ENCODE peak calls at places on chromosomes 13 and 19, in six cellular contexts. M is sigmoid colon; E is neuronal stem cell; S is ascending aorta; G is CD8-positive, alpha-beta memory T cell; C is tibial nerve. Q is an unnamed sample.

GRCh38 chr19:38655148-38655824 is 7.8 kb downstream of the ACTN4 start:
- DNase-seq in M (no peak), E (no peak), S (no peak), G (no peak), C (no peak), Q (no peak)

GRCh38 chr19:3683866-3684816 is 16.1 kb downstream of the PIP5K1C start:
- DNase-seq in M (no peak), E (no peak), S (no peak), G (no peak), C (no peak), Q (no peak)

GRCh38 chr13:19573072-19573716 is 11.9 kb upstream of the TPTE2 start:
- DNase-seq in M (no peak), E (no peak), S (no peak), G (no peak), C (no peak), Q (no peak)

GRCh38 chr19:16111909-16112752 is 442 bp downstream of the RAB8A start:
- DNase-seq in M (peak; percentile 73), E (no peak), S (no peak), G (no peak), C (no peak), Q (no peak)

GRCh38 chr19:33278403-33279269 is 23.7 kb downstream of the CEBPA start:
- DNase-seq in M (no peak), E (no peak), S (no peak), G (no peak), C (no peak), Q (no peak)

GRCh38 chr19:49845433-49845832 is 5.5 kb upstream of the PTOV1 start:
- DNase-seq in M (no peak), E (no peak), S (no peak), G (no peak), C (no peak), Q (no peak)

GRCh38 chr19:33438016-33438671 is 64.6 kb downstream of the CEBPG start:
- DNase-seq in M (peak; percentile 66), E (no peak), S (no peak), G (peak; percentile 26), C (no peak), Q (no peak)

GRCh38 chr19:6226444-6227155 is 53.2 kb downstream of the MLLT1 start:
- DNase-seq in M (no peak), E (no peak), S (no peak), G (peak; percentile 31), C (no peak), Q (no peak)

GRCh38 chr19:56137405-56137804 is 3.7 kb upstream of the ZNF444 start:
- DNase-seq in M (no peak), E (no peak), S (no peak), G (no peak), C (no peak), Q (peak; percentile 93)

GRCh38 chr13:41700790-41701310 is 243.5 kb downstream of the RGCC start:
- DNase-seq in M (no peak), E (no peak), S (no peak), G (no peak), C (no peak), Q (no peak)

GRCh38 chr19:48613024-48613851 is 1.6 kb downstream of the FAM83E start:
- DNase-seq in M (no peak), E (no peak), S (no peak), G (no peak), C (no peak), Q (peak; percentile 87)

GRCh38 chr13:102658678-102659077 is 36.2 kb downstream of the METTL21C start:
- DNase-seq in M (no peak), E (no peak), S (no peak), G (no peak), C (no peak), Q (no peak)

GRCh38 chr19:43735957-43736356 is 18.8 kb downstream of the SMG9 start:
- DNase-seq in M (no peak), E (no peak), S (no peak), G (no peak), C (no peak), Q (no peak)

GRCh38 chr13:84641491-84641890 is 759.2 kb upstream of the SLITRK1 start:
- DNase-seq in M (no peak), E (no peak), S (no peak), G (no peak), C (no peak), Q (no peak)

GRCh38 chr13:88014527-88014926 is 343.4 kb downstream of the SLITRK5 start:
- DNase-seq in M (no peak), E (no peak), S (no peak), G (no peak), C (no peak), Q (no peak)

GRCh38 chr13:109093988-109094387 is 464.6 kb downstream of the MYO16 start:
- DNase-seq in M (no peak), E (no peak), S (no peak), G (no peak), C (no peak), Q (no peak)

GRCh38 chr19:4896372-4896771 is 6.3 kb downstream of the ARRDC5 start:
- DNase-seq in M (no peak), E (no peak), S (no peak), G (no peak), C (no peak), Q (peak; percentile 46)

GRCh38 chr13:103356226-103356864 is 290.1 kb upstream of the SLC10A2 start:
- DNase-seq in M (no peak), E (no peak), S (no peak), G (no peak), C (no peak), Q (no peak)

GRCh38 chr13:105848494-105848893 is 687.0 kb downstream of the EFNB2 start:
- DNase-seq in M (no peak), E (no peak), S (no peak), G (no peak), C (no peak), Q (no peak)

GRCh38 chr13:48383384-48383783 is 29.5 kb downstream of the LPAR6 start:
- DNase-seq in M (no peak), E (no peak), S (no peak), G (no peak), C (no peak), Q (no peak)

GRCh38 chr13:98171806-98172569 is 5.1 kb downstream of the RNF113B start:
- DNase-seq in M (no peak), E (no peak), S (no peak), G (no peak), C (peak; percentile 19), Q (peak; percentile 44)
- H3K27ac ChIP-seq in M (peak overlapping the region; percentile 71), E (no peak overlapping the region), S (peak overlapping the region; percentile 20), G (no peak overlapping the region), C (no peak overlapping the region), Q (peak overlapping the region; percentile 83)

DNA sequence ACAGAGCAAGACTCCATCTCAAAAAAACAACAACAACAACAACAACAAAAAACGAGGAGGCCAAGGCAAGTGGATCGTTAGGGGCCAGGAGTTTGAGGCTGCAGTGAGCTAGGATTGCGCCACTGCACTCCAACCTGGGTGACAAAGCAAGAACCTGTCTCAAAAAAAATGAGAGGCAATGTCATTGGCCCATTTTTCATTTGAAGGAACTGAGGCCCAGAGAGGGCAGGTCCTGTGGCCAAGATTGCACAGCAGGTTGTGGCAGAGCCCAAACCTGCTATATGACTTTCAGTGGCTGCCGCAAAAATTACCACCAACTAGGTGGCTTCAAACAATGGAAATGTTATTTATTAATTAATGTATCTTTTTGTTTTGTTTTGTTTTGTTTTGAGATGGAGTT is 5.5 kb downstream of the PIK3R2 start:
- DNase-seq in M (no peak), E (no peak), S (no peak), G (no peak), C (no peak), Q (no peak)
- H3K4me1 ChIP-seq in M (peaks cover 60% of the 10 kb centered on the region), E (peaks cover 26% of the 10 kb centered on the region), S (peaks cover 37% of the 10 kb centered on the region), G (peaks cover 23% of the 10 kb centered on the region), C (no peaks in the 10 kb centered on the region), Q (peaks cover 66% of the 10 kb centered on the region)

GRCh38 chr19:1574763-1575162 is 6.6 kb upstream of the MEX3D start:
- DNase-seq in M (peak; percentile 60), E (no peak), S (no peak), G (no peak), C (no peak), Q (no peak)
- H3K27ac ChIP-seq in M (no peak overlapping the region), E (peak overlapping the region; percentile 27), S (no peak overlapping the region), G (no peak overlapping the region), C (no peak overlapping the region), Q (no peak overlapping the region)

GRCh38 chr19:8478605-8479004 is 23.8 kb downstream of the PRAM1 start:
- DNase-seq in M (no peak), E (no peak), S (no peak), G (no peak), C (no peak), Q (no peak)
- H3K4me1 ChIP-seq in M (peaks cover 30% of the 10 kb centered on the region), E (no peaks in the 10 kb centered on the region), S (no peaks in the 10 kb centered on the region), G (peaks cover 36% of the 10 kb centered on the region), C (no peaks in the 10 kb centered on the region), Q (peaks cover 11% of the 10 kb centered on the region)

GRCh38 chr19:53540091-53540490 is 2.1 kb downstream of the ZNF331 start:
- DNase-seq in M (no peak), E (no peak), S (no peak), G (no peak), C (no peak), Q (no peak)

GRCh38 chr19:53538378-53539109 is 599 bp downstream of the ZNF331 start:
- DNase-seq in M (no peak), E (no peak), S (no peak), G (no peak), C (no peak), Q (no peak)

GRCh38 chr19:53537126-53537522 is 821 bp upstream of the ZNF331 start:
- DNase-seq in M (no peak), E (no peak), S (no peak), G (no peak), C (no peak), Q (no peak)

GRCh38 chr19:53536223-53536543 is 1.8 kb upstream of the ZNF331 start:
- DNase-seq in M (no peak), E (no peak), S (no peak), G (no peak), C (no peak), Q (no peak)

DNA sequence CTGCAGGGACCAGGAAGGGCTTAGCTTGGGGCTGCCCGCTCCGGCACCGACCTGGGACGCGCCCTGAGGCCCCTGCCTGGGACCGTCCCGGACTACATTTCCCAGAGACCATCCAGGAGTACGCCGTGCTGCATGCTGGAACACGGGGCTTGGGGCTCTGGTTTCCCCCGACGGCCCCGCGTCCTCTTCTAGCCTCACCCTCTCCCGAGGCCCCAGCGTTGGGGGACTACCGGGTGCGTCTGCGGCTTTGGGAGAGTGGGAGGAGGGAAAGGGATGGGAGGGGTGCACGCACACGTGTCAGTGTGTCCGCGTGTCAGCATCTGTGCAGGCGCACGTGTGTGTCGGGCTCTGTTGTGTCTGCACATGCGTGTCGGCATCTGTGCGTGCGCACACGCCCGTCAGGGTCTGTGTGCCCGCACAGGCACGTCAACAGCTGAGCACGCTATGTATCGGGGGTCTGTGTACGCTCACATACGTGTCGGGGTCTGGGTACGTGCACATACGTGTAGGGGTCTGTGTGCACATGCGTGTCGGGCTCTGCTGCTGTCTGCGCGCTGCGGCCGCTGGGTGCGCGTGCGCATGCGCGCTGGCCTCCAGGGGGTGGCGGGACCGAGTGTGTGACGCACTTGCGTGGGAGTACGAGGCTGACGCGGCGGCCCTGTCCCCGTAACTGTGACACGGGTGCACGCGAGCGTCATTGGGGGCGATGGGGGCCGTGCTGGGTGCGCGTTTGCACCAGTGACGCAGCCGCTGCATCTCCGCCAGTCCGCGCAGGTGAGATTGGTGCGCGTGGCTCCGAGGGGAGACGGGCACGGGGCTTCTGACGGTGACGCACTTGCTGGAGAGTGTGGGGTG is at the start of gene ZNF331:
- DNase-seq in M (peak; percentile 94), E (peak; percentile 56), S (peak; percentile 93), G (peak; percentile 96), C (peak; percentile 73), Q (peak; percentile 83)
- H3K27ac ChIP-seq in M (peak within 1 kb of the TSS; percentile 90), E (no peak within 1 kb of the TSS), S (peak within 1 kb of the TSS; percentile 89), G (peak within 1 kb of the TSS; percentile 95), C (peak within 1 kb of the TSS; percentile 85), Q (peak within 1 kb of the TSS; percentile 86)